ENCODE peak calls at places on chromosomes 4 and X, in four cellular contexts. R is neuronal stem cell, X is H1, W is mesenchymal stem cell. T is an unnamed sample.
A peak's percentile ranks its signal among the peaks of the same experiment; 100 is the strongest.

GRCh38 chr4:165415910-165416309 is 37.1 kb downstream of the CPE start:
- DNase-seq in R (no peak), X (no peak), W (no peak), T (no peak)

GRCh38 chrX:68588653-68589371 is 58.7 kb upstream of the STARD8 start:
- DNase-seq in W (no peak), X (no peak), R (no peak), T (peak; percentile 46)

GRCh38 chr4:3256230-3257124 is 7.5 kb downstream of the MSANTD1 start:
- DNase-seq in X (no peak), W (no peak), R (no peak), T (no peak)

GRCh38 chr4:177667687-177668086 is 225.4 kb upstream of the AGA start:
- DNase-seq in R (no peak), X (no peak), W (no peak), T (peak; percentile 25)

GRCh38 chr4:21656832-21657231 is 291.7 kb downstream of the KCNIP4 start:
- DNase-seq in R (no peak), W (peak; percentile 82), X (peak; percentile 2), T (no peak)

GRCh38 chr4:10529891-10530786 is 72.9 kb upstream of the ZNF518B start:
- DNase-seq in X (no peak), R (no peak), W (no peak), T (no peak)

GRCh38 chrX:71253253-71254091 is 468 bp downstream of the ZMYM3 start:
- DNase-seq in R (peak; percentile 15), X (no peak), W (peak; percentile 50), T (no peak)

GRCh38 chrX:134525086-134525792 is 65.3 kb downstream of the HPRT1 start:
- DNase-seq in W (peak; percentile 7), R (no peak), X (no peak), T (no peak)

GRCh38 chr4:71713611-71714203 is 70.2 kb downstream of the GC start:
- DNase-seq in X (no peak), W (peak; percentile 63), R (no peak), T (no peak)

GRCh38 chr4:89800527-89801103 is 36.3 kb downstream of the SNCA start:
- DNase-seq in W (peak; percentile 30), R (no peak), X (no peak), T (no peak)

GRCh38 chr4:159390648-159391047 is 287.8 kb downstream of the RAPGEF2 start:
- DNase-seq in W (peak; percentile 97), R (no peak), X (no peak), T (no peak)

GRCh38 chrX:64975491-64975890 is 759 bp downstream of the ZC4H2 start:
- DNase-seq in R (peak; percentile 29), W (peak; percentile 38), X (no peak), T (peak; percentile 6)

GRCh38 chrX:48806088-48806487 is 4.2 kb downstream of the HDAC6 start:
- DNase-seq in X (no peak), W (no peak), R (no peak), T (no peak)

GRCh38 chr4:24719615-24720014 is 75.8 kb upstream of the SOD3 start:
- DNase-seq in W (no peak), X (no peak), R (no peak), T (no peak)

GRCh38 chr4:24727390-24727789 is 68.0 kb upstream of the SOD3 start:
- DNase-seq in R (no peak), W (no peak), X (no peak), T (no peak)

GRCh38 chr4:24720979-24721378 is 74.4 kb upstream of the SOD3 start:
- DNase-seq in X (no peak), R (no peak), W (no peak), T (no peak)

GRCh38 chr4:24722026-24722568 is 73.3 kb upstream of the SOD3 start:
- DNase-seq in X (no peak), W (no peak), R (no peak), T (no peak)
- H2BK12ac ChIP-seq in X (peak overlapping the region; percentile 82), W (no peak overlapping the region), R (no peak overlapping the region), T (no peak overlapping the region)

DNA sequence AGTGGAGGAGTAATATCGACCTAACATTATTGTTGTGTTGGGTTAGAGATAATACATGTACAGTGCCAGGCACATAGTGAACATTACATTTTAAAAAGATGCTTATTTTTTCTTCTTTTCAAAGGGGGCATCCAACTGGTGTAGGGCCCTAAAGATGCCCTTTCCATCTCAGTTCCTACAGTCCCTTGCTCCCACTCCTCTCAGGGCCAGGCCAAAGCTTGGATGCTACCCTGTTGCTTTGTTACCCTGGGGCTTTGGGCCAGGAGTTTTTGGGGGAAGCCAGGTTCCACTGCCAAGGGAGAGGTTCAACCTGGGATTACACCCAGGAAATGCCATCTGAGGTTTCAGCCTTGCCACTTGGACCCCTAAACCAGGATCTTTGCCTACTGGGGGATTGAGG is 918 bp downstream of the IGSF1 start:
- DNase-seq in X (no peak), W (no peak), R (no peak), T (no peak)
- H2AFZ ChIP-seq in X (no peak overlapping the region), W (no peak overlapping the region), R (no peak overlapping the region), T (no peak overlapping the region)

DNA sequence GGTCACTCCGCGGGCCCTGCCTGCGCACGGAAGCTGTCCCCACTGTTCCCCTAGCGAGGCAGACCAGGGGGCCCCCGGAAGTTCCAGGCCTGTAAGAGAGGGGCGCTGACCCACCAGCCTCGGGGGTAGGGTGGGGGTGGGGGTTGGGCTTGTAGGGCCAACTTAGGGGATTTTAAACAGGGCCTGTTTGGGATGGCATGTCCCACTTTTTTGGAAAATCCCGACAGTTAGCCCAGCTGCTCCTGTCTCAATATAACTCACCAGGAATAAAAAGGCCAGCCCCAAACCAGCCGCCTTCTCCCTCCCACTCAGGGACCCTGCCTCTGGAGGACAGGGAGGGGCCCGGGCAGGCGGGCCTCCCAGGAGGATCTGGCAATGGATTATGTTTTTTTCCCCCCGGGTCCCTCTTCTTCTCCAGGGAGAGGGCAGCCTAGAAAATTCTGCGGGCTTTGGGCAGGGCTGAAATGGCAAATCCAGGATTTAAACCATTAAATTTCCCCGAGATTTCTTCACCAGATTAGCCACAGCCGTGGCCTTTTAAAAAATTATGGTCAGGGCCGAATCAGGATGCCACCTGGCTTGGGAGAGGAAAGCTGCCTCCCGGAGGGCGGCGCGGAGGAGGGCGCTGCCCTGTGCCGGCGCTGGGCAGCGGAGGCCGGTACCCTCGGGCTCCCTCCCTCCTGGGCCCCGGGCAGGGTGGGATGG is 959 bp downstream of the PPP2R2C start:
- DNase-seq in X (no peak), W (peak; percentile 6), R (no peak), T (no peak)
- H3K4me3 ChIP-seq in X (peak overlapping the region; percentile 32), W (no peak overlapping the region), R (peak overlapping the region; percentile 81), T (no peak overlapping the region)

GRCh38 chrX:40845331-40845911 is 110.1 kb upstream of the MED14 start:
- DNase-seq in X (peak; percentile 34), W (peak; percentile 68), R (no peak), T (peak; percentile 20)
- H2BK12ac ChIP-seq in X (peak overlapping the region; percentile 90), W (no peak overlapping the region), R (no peak overlapping the region), T (no peak overlapping the region)

DNA sequence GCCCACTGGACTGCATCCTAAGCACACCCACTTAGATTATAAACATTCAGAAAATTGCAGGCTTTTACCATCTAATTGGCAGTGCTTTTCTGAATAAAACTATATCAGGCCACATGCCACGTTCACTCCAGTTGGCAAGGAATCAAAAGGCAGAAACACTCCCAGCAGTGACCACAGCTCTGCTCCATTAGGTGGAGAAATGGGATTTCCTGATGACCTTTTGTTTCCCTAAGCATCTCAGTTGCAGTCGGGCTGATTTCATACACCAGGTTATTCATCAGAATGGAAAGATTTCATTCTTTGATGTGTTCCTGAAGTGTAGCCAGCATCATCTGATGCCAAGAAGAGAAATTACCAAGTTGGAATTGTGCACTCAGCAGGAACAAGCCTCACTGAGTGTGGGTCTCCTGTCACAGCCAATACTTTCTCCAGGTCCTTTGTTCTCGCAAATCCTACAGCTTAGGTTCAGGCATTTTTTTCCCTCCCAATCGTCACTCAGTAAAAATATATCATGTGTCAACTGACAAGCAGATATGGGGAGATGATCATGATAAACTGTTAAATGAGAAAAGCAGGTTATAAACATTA is 193.8 kb downstream of the SPATA18 start:
- DNase-seq in W (no peak), R (no peak), X (no peak), T (no peak)
- H2AFZ ChIP-seq in W (no peak overlapping the region), R (no peak overlapping the region), X (no peak overlapping the region), T (no peak overlapping the region)

GRCh38 chr4:54232151-54232688 is 3.1 kb downstream of the PDGFRA start:
- DNase-seq in X (no peak), R (peak; percentile 24), W (peak; percentile 37), T (no peak)
- H3K4me3 ChIP-seq in X (peak overlapping the region; percentile 37), R (peak overlapping the region; percentile 73), W (peak overlapping the region; percentile 93), T (peak overlapping the region; percentile 75)

GRCh38 chr4:68347845-68348244 is 2.0 kb downstream of the YTHDC1 start:
- DNase-seq in W (no peak), R (no peak), X (no peak), T (no peak)

GRCh38 chr4:68346461-68346860 is 3.4 kb downstream of the YTHDC1 start:
- DNase-seq in R (no peak), X (no peak), W (peak; percentile 41), T (peak; percentile 77)

GRCh38 chr4:68348577-68348976 is 1.3 kb downstream of the YTHDC1 start:
- DNase-seq in X (no peak), W (no peak), R (no peak), T (no peak)

GRCh38 chr4:68344785-68345184 is 5.1 kb downstream of the YTHDC1 start:
- DNase-seq in X (no peak), W (no peak), R (no peak), T (no peak)

GRCh38 chr4:68349361-68350360 is at the start of gene YTHDC1:
- DNase-seq in R (peak; percentile 90), X (peak; percentile 88), W (peak; percentile 96), T (peak; percentile 98)
- H2BK12ac ChIP-seq in R (no peak within 1 kb of the TSS), X (peak within 1 kb of the TSS; percentile 84), W (peak within 1 kb of the TSS; percentile 77), T (no peak within 1 kb of the TSS)

GRCh38 chr4:150583287-150584197 is 1.6 kb downstream of the MAB21L2 start:
- DNase-seq in X (no peak), W (peak; percentile 66), R (peak; percentile 44), T (no peak)
- H2AFZ ChIP-seq in X (no peak overlapping the region), W (peak overlapping the region; percentile 36), R (peak overlapping the region; percentile 85), T (no peak overlapping the region)

GRCh38 chrX:2693526-2694002 is 2.5 kb downstream of the CD99 start:
- DNase-seq in X (no peak), R (no peak), W (peak; percentile 33), T (no peak)
- H3K4me3 ChIP-seq in X (no peak overlapping the region), R (peak overlapping the region; percentile 26), W (peak overlapping the region; percentile 96), T (no peak overlapping the region)

DNA sequence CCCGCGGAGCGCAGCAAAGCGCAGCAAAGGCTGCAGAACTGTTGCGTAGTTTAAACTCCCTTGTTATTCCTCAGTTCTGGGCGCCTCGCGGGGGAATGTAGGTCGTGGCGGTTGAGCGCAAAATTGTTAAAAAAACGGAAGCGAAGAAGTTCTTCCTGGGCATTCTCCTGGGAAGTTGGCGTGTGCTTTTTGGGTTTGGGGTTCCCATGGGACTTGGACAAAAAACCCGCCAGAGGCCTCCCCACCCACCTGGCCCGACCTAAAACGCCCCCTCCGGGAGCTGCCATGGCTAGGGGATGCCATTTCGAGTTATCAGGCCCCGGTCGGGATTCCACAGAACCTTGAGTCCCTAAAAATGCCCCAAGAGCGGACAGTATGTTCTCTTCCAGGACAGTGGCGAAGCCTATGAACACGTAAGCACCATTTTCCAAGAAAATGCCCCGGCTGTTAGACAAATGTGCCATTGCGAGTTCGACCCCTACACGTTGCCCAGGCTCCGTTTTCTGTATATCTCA is 8.9 kb downstream of the ZIC3 start:
- DNase-seq in R (no peak), W (no peak), X (no peak), T (no peak)
- H2BK12ac ChIP-seq in R (no peak overlapping the region), W (no peak overlapping the region), X (peak overlapping the region; percentile 68), T (no peak overlapping the region)